ENCODE peak calls at places on chromosomes 4 and X, in six cellular contexts. V is fibroblast of lung, A is GM12878, H is mammary epithelial cell, E is GM23248, I is neural progenitor cell. J is an unnamed sample.

GRCh38 chr4:4984186-4984585 is 35.1 kb downstream of the CYTL1 start:
- DNase-seq in V (no peak), A (no peak), H (peak; percentile 30), E (no peak), I (no peak), J (no peak)

GRCh38 chr4:180999217-180999616 is 1244.0 kb upstream of the TENM3 start:
- DNase-seq in V (peak; percentile 46), A (no peak), H (no peak), E (no peak), I (no peak), J (no peak)

GRCh38 chr4:152168960-152169616 is 366.8 kb downstream of the FBXW7 start:
- DNase-seq in V (no peak), A (no peak), H (no peak), E (no peak), I (no peak), J (no peak)

GRCh38 chrX:101191217-101191750 is 28.3 kb upstream of the DRP2 start:
- DNase-seq in V (no peak), A (no peak), H (no peak), E (peak; percentile 36), I (peak; percentile 77), J (no peak)

GRCh38 chr4:25953740-25954139 is 39.7 kb downstream of the SMIM20 start:
- DNase-seq in V (peak; percentile 4), A (no peak), H (peak; percentile 49), E (peak; percentile 70), I (peak; percentile 69), J (peak; percentile 54)

GRCh38 chr4:129345680-129346079 is 249.7 kb downstream of the C4orf33 start:
- DNase-seq in V (no peak), A (no peak), H (no peak), E (no peak), I (no peak), J (no peak)

GRCh38 chr4:59994118-59994517 is 1206.0 kb upstream of the ADGRL3 start:
- DNase-seq in V (no peak), A (no peak), H (no peak), E (no peak), I (peak; percentile 14), J (no peak)

GRCh38 chrX:323721-324628 is 5.4 kb upstream of the GTPBP6 start:
- DNase-seq in V (peak; percentile 62), A (no peak), H (peak; percentile 86), E (peak; percentile 61), I (peak; percentile 83), J (peak; percentile 76)

GRCh38 chrX:41384041-41384705 is 50.2 kb downstream of the DDX3X start:
- DNase-seq in V (peak; percentile 92), A (no peak), H (peak; percentile 65), E (peak; percentile 75), I (no peak), J (peak; percentile 74)

GRCh38 chrX:57313583-57314215 is 27.2 kb downstream of the FAAH2 start:
- DNase-seq in V (no peak), A (no peak), H (no peak), E (no peak), I (no peak), J (no peak)

GRCh38 chrX:43973249-43973672 is at the start of gene NDP:
- DNase-seq in V (peak; percentile 28), A (no peak), H (no peak), E (peak; percentile 34), I (peak; percentile 39), J (no peak)

GRCh38 chrX:120428309-120428708 is 40.8 kb downstream of the LAMP2 start:
- DNase-seq in V (peak; percentile 31), A (no peak), H (peak; percentile 30), E (no peak), I (no peak), J (no peak)

GRCh38 chr4:7689773-7690693 is 249.6 kb downstream of the AFAP1 start:
- DNase-seq in V (no peak), A (no peak), H (no peak), E (no peak), I (no peak), J (no peak)

GRCh38 chr4:83082777-83083176 is 31.8 kb downstream of the PLAC8 start:
- DNase-seq in V (no peak), A (no peak), H (peak; percentile 51), E (peak; percentile 13), I (no peak), J (peak; percentile 10)

GRCh38 chr4:156976147-156976546 is 4.5 kb upstream of the PDGFC start:
- DNase-seq in V (peak; percentile 79), A (no peak), H (peak; percentile 71), E (peak; percentile 73), I (no peak), J (peak; percentile 90)

GRCh38 chrX:49291615-49292337 is 11.7 kb upstream of the GAGE10 start:
- DNase-seq in V (peak; percentile 59), A (no peak), H (peak; percentile 20), E (peak; percentile 58), I (peak; percentile 72), J (peak; percentile 16)

GRCh38 chr4:85607624-85608023 is 132.7 kb downstream of the ARHGAP24 start:
- DNase-seq in V (no peak), A (peak; percentile 54), H (no peak), E (no peak), I (no peak), J (no peak)

GRCh38 chr4:54499308-54500074 is 158.3 kb upstream of the KIT start:
- DNase-seq in V (no peak), A (no peak), H (peak; percentile 55), E (peak; percentile 79), I (peak; percentile 27), J (peak; percentile 52)

GRCh38 chr4:85478576-85478975 is 3.6 kb downstream of the ARHGAP24 start:
- DNase-seq in V (peak; percentile 35), A (no peak), H (no peak), E (peak; percentile 76), I (no peak), J (peak; percentile 64)

GRCh38 chr4:148834804-148835598 is 392.8 kb upstream of the NR3C2 start:
- DNase-seq in V (peak; percentile 51), A (no peak), H (peak; percentile 40), E (peak; percentile 68), I (no peak), J (no peak)

GRCh38 chr4:185839770-185840169 is 27.8 kb upstream of the SORBS2 start:
- DNase-seq in V (no peak), A (no peak), H (no peak), E (peak; percentile 15), I (peak; percentile 24), J (no peak)

GRCh38 chr4:185838514-185839203 is 26.7 kb upstream of the SORBS2 start:
- DNase-seq in V (no peak), A (no peak), H (no peak), E (peak; percentile 31), I (no peak), J (no peak)

GRCh38 chr4:185838104-185838452 is 26.1 kb upstream of the SORBS2 start:
- DNase-seq in V (no peak), A (no peak), H (no peak), E (no peak), I (no peak), J (no peak)

GRCh38 chr4:185840201-185840600 is 28.2 kb upstream of the SORBS2 start:
- DNase-seq in V (no peak), A (no peak), H (no peak), E (peak; percentile 36), I (no peak), J (peak; percentile 31)

GRCh38 chr4:185839204-185839712 is 27.3 kb upstream of the SORBS2 start:
- DNase-seq in V (peak; percentile 95), A (no peak), H (peak; percentile 90), E (peak; percentile 96), I (peak; percentile 77), J (peak; percentile 97)
- H3K4me1 ChIP-seq in V (peaks cover 19% of the 10 kb centered on the region), A (no peaks in the 10 kb centered on the region), H (peaks cover 21% of the 10 kb centered on the region), E (peaks cover 24% of the 10 kb centered on the region), I (peaks cover 60% of the 10 kb centered on the region), J (peaks cover 29% of the 10 kb centered on the region)

DNA sequence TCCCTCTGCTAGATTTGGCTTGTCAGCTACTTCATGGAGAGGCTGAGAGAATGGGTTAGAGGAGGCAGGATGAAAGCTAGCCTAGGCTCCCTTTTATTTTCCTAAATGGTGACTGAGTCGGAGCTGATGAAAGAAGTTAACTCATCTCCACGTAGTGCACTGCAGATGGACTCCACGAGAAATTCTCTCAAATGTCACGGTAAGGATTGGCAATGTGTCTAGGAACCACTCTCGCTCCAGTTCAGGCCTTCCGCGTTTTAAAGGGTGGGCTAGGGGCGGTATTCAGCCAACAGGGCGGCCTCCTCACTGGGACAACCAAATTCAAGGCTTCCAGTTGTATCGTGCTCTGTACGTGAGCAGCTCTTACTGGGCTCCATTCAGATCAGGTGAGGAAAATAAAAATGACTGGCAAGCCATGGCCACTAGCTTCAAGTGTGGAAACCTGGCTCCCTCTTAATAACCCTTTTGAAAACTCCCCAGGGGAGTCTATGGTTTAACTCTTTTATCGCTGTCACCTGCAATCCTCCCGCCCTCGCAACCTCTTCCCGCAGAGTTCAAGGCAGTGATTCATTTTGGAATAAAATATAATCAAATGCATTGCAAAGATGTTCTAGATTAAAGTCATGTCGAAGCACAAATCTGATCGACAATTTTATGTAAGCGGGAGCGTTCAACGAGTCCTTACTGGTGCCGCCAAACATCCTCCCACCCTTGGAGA is 1.3 kb downstream of the SPOCK3 start:
- DNase-seq in V (no peak), A (no peak), H (no peak), E (no peak), I (peak; percentile 30), J (no peak)
- TF ChIP-seq EZH2 in V (no peak), A (no peak), H (no peak), E (no peak), I (no peak), J (no peak)

GRCh38 chr4:140739971-140740370 is 16.2 kb downstream of the TBC1D9 start:
- DNase-seq in V (no peak), A (no peak), H (no peak), E (peak; percentile 12), I (no peak), J (no peak)

GRCh38 chr4:140740906-140741670 is 15.1 kb downstream of the TBC1D9 start:
- DNase-seq in V (no peak), A (no peak), H (no peak), E (no peak), I (no peak), J (no peak)

GRCh38 chr4:140742838-140743193 is 13.4 kb downstream of the TBC1D9 start:
- DNase-seq in V (no peak), A (no peak), H (no peak), E (no peak), I (no peak), J (no peak)

GRCh38 chr4:140738111-140738510 is 18.1 kb downstream of the TBC1D9 start:
- DNase-seq in V (no peak), A (no peak), H (no peak), E (no peak), I (no peak), J (no peak)

GRCh38 chr4:140740422-140740821 is 15.8 kb downstream of the TBC1D9 start:
- DNase-seq in V (no peak), A (no peak), H (no peak), E (no peak), I (no peak), J (no peak)
- H3K4me1 ChIP-seq in V (no peaks in the 10 kb centered on the region), A (peaks cover 25% of the 10 kb centered on the region), H (peaks cover 49% of the 10 kb centered on the region), E (peaks cover 32% of the 10 kb centered on the region), I (peaks cover 16% of the 10 kb centered on the region), J (peaks cover 27% of the 10 kb centered on the region)

GRCh38 chr4:15003441-15003890 is 1.2 kb downstream of the CPEB2 start:
- DNase-seq in V (no peak), A (no peak), H (peak; percentile 41), E (peak; percentile 74), I (peak; percentile 63), J (no peak)

GRCh38 chr4:15001248-15001824 is 945 bp upstream of the CPEB2 start:
- DNase-seq in V (peak; percentile 96), A (no peak), H (peak; percentile 93), E (peak; percentile 95), I (peak; percentile 73), J (peak; percentile 90)

GRCh38 chr4:15003891-15004700 is 1.8 kb downstream of the CPEB2 start:
- DNase-seq in V (no peak), A (no peak), H (peak; percentile 32), E (peak; percentile 61), I (peak; percentile 73), J (no peak)

GRCh38 chr4:15001825-15002658 is at the start of gene CPEB2:
- DNase-seq in V (peak; percentile 96), A (peak; percentile 81), H (peak; percentile 94), E (peak; percentile 98), I (peak; percentile 94), J (peak; percentile 91)

GRCh38 chr4:15002659-15003440 is 569 bp downstream of the CPEB2 start:
- DNase-seq in V (peak; percentile 89), A (peak; percentile 25), H (peak; percentile 76), E (peak; percentile 87), I (peak; percentile 84), J (peak; percentile 80)
- TF ChIP-seq EZH2 in V (no peak), A (no peak), H (no peak), E (no peak), I (no peak), J (no peak)